ENCODE peak calls at places on chromosomes 2 and 18, in seven cellular contexts. K, Q, N, G, D, E and J are unnamed samples.

GRCh38 chr2:109209412-109209811 is 80.4 kb downstream of the SH3RF3 start:
- DNase-seq in Q (peak; percentile 73), D (no peak), G (no peak), N (no peak), K (peak; percentile 89), E (peak; percentile 76), J (no peak)

GRCh38 chr2:24342110-24342910 is 18.0 kb downstream of the ITSN2 start:
- DNase-seq in E (no peak), D (no peak), K (peak; percentile 70), N (no peak), G (no peak), Q (no peak), J (no peak)

GRCh38 chr2:160405077-160405865 is 88.3 kb downstream of the RBMS1 start:
- DNase-seq in Q (no peak), N (no peak), D (no peak), E (no peak), G (no peak), K (no peak), J (peak; percentile 91)

GRCh38 chr2:193303464-193303863 is 1108.7 kb upstream of the TMEFF2 start:
- DNase-seq in N (no peak), Q (no peak), D (no peak), K (no peak), G (no peak), E (no peak), J (no peak)

GRCh38 chr18:47574966-47575365 is 323.5 kb upstream of the SKOR2 start:
- DNase-seq in D (no peak), N (no peak), K (no peak), G (no peak), Q (no peak), E (no peak), J (no peak)

GRCh38 chr2:224173210-224173609 is 134.1 kb upstream of the SERPINE2 start:
- DNase-seq in G (no peak), D (no peak), N (no peak), E (no peak), K (no peak), Q (peak; percentile 55), J (no peak)

GRCh38 chr2:38159621-38160020 is 83.7 kb upstream of the CYP1B1 start:
- DNase-seq in Q (no peak), K (no peak), G (no peak), E (no peak), D (no peak), N (no peak), J (no peak)

GRCh38 chr18:4589056-4589800 is 134.1 kb upstream of the DLGAP1 start:
- DNase-seq in D (no peak), K (no peak), N (no peak), G (no peak), E (no peak), Q (no peak), J (no peak)

GRCh38 chr2:65177754-65178442 is 48.0 kb upstream of the RAB1A start:
- DNase-seq in N (peak; percentile 28), D (no peak), E (peak; percentile 7), Q (no peak), G (peak; percentile 28), K (no peak), J (no peak)

DNA sequence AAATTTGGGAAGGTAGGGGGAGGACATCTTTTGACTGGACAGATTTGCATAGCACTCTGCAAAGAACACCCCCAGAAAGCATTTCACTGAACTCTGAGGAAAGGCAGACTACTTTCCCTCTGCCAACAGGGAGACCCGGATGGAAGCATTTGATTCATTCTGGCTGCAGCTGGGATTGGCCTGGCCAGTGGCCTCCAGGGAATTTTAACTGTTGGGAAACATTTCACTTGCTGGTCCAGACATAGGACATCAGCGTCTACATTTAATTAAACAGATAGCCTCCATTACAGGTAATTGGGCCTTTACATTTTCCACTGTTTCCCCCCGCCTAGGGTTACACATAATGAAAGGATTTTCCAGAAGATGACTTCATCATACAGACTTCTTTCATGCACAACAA is 92.8 kb downstream of the MARCHF4 start:
- DNase-seq in K (peak; percentile 38), D (no peak), N (no peak), Q (no peak), E (no peak), G (no peak), J (no peak)
- TF ChIP-seq POLR2A in K (no peak), D (no peak), N (no peak), Q (no peak), E (no peak), G (no peak), J (no peak)

DNA sequence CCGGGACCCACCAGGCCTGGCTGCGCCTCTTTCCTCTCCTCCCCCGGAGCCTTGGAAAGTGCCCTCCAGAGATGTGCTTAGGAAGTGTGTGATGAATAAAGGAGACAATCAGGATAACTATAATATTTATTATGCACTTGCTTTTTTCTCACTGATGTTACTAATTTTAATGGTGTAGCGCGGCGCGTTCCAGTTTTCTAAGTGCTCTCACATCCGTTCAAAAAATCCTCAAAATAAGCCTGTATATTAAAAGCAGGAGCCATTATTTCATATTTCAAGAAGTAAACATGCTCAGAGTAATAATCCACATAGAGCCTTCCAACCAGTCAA is 929 bp upstream of the MPPE1 start:
- DNase-seq in Q (no peak), G (no peak), D (no peak), E (no peak), K (peak; percentile 12), N (no peak), J (no peak)
- TF ChIP-seq POLR2A in Q (no peak), G (no peak), D (no peak), E (no peak), K (no peak), N (no peak), J (no peak)

GRCh38 chr2:79996709-79997108 is 307.8 kb downstream of the LRRTM1 start:
- DNase-seq in D (no peak), E (no peak), K (no peak), G (no peak), N (no peak), Q (no peak), J (no peak)

GRCh38 chr2:79994915-79995419 is 309.6 kb downstream of the LRRTM1 start:
- DNase-seq in Q (no peak), K (peak; percentile 61), D (no peak), E (no peak), N (no peak), G (no peak), J (no peak)

GRCh38 chr2:79994161-79994560 is 310.4 kb downstream of the LRRTM1 start:
- DNase-seq in G (no peak), N (peak; percentile 77), Q (no peak), D (no peak), E (no peak), K (peak; percentile 13), J (no peak)

GRCh38 chr2:79993144-79993543 is 311.4 kb downstream of the LRRTM1 start:
- DNase-seq in Q (no peak), E (no peak), N (peak; percentile 69), G (no peak), K (no peak), D (no peak), J (no peak)
- TF ChIP-seq POLR2A in Q (no peak), E (no peak), N (no peak), G (no peak), K (no peak), D (no peak), J (no peak)

DNA sequence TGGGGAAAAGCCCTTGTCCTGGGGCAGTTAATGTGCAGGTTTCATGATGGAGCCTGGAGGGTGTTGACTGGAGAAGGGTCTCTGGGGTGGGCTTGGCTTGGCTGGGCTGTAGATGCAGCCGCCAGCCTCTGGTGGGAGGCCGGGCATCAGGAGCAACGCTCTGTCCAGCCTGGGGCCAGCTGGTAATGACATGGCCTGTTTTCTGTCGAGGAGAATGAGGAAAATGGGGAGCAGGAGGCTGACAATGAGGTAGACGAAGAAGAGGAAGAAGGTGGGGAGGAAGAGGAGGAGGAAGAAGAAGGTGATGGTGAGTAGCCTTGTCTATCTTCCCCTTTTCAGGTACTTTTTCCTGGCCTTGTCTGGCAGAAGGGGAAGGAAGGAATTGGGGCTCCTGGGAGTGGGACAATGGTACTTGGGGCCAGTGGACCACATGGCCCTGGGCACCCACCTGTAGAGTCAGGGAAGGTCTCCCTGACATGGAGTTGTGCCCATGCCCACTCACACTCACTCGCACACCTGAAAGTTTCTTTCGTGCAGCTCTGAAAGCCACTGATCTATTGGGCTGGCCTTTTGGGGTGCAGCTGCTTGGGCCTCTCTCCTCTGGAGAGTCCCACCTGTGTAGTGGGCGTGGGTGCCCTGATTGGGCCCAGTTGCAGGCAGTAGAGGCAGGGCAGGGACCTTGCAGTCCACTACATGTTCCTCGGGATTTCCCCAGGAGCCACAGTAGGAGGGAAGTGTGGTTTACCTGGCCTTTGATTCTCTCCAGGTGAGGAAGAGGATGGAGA is 3.5 kb downstream of the PTMA start:
- DNase-seq in E (no peak), N (peak; percentile 34), Q (no peak), G (no peak), K (no peak), D (peak; percentile 77), J (no peak)
- TF ChIP-seq POLR2A in E (no peak), N (no peak), Q (no peak), G (no peak), K (no peak), D (no peak), J (no peak)

DNA sequence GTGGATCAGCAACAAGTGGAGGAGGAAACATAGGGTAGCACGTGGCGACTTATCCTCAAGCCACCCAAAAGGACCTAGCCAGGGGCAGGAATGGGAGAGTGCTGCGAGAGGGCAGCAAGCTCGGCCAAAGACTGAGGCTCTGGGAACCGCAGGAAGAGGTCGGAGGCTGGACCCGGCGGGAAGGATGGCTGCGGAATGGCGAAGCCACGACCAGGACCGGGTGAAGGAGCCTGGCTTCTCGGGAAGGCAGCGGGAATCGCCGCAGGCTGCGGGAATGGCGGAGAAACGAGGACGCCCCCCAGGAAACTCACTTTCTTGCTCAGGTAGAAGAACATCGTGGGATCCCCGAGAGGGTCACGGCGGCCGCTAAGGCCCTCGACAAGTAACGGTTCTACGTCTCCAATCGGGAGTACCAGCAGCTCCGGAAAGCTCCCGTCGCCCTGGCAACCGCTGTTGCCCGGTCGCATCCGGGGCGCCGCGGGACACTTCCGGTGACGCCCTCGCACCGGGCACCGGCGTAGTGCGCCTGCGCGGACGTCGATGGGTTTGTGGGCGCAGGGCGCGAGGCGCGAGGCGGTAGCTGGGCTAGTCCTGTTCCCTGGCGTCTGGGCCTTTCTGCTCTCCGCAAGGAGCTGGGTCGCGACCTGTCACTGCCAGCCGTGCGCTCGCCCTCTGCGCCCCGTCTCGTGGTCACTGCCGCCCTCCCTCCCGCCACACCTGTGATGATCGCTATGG is at the start of gene WDR35:
- DNase-seq in G (peak; percentile 99), K (peak; percentile 79), D (peak; percentile 97), E (peak; percentile 96), Q (peak; percentile 53), N (peak; percentile 91), J (peak; percentile 94)
- TF ChIP-seq POLR2A in G (peak; percentile 70), K (peak; percentile 25), D (no peak), E (peak; percentile 65), Q (peak; percentile 83), N (no peak), J (peak; percentile 75)

DNA sequence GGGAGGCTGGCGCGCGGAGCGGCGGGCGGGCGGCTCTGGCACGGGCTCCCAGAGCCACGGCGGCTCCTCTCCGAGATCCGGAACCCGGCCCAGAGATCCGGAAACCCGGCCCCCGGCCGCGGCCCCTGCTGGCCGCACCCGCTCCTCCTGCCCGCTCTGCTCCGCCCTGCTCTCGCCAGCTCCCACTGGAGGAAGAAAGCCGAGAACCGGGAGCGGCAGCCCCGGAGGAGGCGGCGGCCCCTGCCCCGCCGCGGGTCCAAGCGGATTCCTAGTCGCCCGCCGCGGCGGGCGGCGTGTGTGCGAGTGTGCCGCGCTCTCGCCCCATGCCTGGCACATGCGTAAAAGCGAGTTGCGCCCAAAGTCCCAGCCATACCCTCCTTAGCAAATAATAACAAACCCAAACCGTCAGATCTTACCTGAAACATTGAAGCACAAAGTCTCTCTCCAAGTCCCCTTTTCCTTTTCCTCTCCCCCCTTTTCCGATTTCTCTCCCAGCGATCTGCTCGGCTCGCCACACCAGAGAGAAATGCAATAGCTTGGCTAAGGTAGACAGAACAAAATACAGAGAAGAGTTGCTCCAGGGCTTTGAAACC is 108.7 kb upstream of the KCTD1 start:
- DNase-seq in Q (peak; percentile 53), K (peak; percentile 36), G (peak; percentile 82), N (peak; percentile 72), D (peak; percentile 91), E (peak; percentile 84), J (peak; percentile 15)
- TF ChIP-seq POLR2A in Q (no peak), K (no peak), G (peak; percentile 41), N (no peak), D (no peak), E (peak; percentile 77), J (no peak)